ENCODE peak calls at places on chromosomes 7 and 10, in four cellular contexts. E is cardiac muscle cell, R is RWPE1, S is GM23338. Z is an unnamed sample.

GRCh38 chr7:32670105-32670504 is 174.8 kb downstream of the AVL9 start:
- DNase-seq in E (no peak), R (no peak), S (no peak), Z (no peak)

GRCh38 chr10:32141018-32141807 is 85.0 kb upstream of the KIF5B start:
- DNase-seq in E (no peak), R (no peak), S (no peak), Z (no peak)

GRCh38 chr10:70537398-70538194 is 59.0 kb downstream of the PALD1 start:
- DNase-seq in E (peak; percentile 53), R (peak; percentile 27), S (peak; percentile 86), Z (peak; percentile 29)

GRCh38 chr7:139078911-139079310 is 30.6 kb downstream of the ZC3HAV1 start:
- DNase-seq in E (no peak), R (no peak), S (no peak), Z (no peak)

GRCh38 chr10:63671317-63671937 is 150.2 kb downstream of the REEP3 start:
- DNase-seq in E (no peak), R (no peak), S (no peak), Z (no peak)

GRCh38 chr7:85091568-85091928 is 95.3 kb downstream of the SEMA3D start:
- DNase-seq in E (no peak), R (no peak), S (no peak), Z (no peak)

GRCh38 chr10:124290095-124290795 is 128.5 kb downstream of the OAT start:
- DNase-seq in E (no peak), R (no peak), S (no peak), Z (no peak)

GRCh38 chr10:26199841-26200240 is 16.7 kb upstream of the GAD2 start:
- DNase-seq in E (no peak), R (no peak), S (peak; percentile 47), Z (no peak)

GRCh38 chr7:69890081-69890369 is 291.8 kb downstream of the AUTS2 start:
- DNase-seq in E (no peak), R (no peak), S (no peak), Z (no peak)

GRCh38 chr7:69896100-69896499 is 297.8 kb downstream of the AUTS2 start:
- DNase-seq in E (no peak), R (no peak), S (no peak), Z (no peak)

GRCh38 chr7:69892790-69893189 is 294.5 kb downstream of the AUTS2 start:
- DNase-seq in E (no peak), R (no peak), S (no peak), Z (no peak)

GRCh38 chr7:69898189-69898588 is 299.9 kb downstream of the AUTS2 start:
- DNase-seq in E (no peak), R (no peak), S (no peak), Z (no peak)

GRCh38 chr7:69893915-69894314 is 295.6 kb downstream of the AUTS2 start:
- DNase-seq in E (no peak), R (no peak), S (peak; percentile 12), Z (no peak)
- TF ChIP-seq CTCF in E (peak; percentile 40), R (no peak), S (peak; percentile 51), Z (peak; percentile 33)

DNA sequence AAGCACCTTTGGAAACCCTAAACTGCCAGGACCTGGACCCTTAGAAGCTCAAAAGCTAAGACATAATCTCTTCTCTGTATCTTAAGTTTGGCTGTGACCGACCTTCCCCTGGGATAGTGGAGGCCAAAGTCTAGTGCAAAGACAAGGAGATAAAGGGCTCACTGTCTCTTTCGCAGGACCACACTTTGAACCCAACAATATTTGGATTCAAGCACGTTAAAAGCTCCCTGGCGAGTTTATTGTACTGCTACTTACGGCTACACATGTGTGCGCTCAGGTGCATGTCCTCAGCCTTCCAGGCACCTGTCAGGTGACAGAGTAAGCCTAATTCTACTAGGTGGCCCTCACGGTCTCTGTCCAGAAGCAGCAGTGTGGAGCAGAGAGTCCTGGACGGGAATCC is 55.9 kb downstream of the PNLIPRP2 start:
- DNase-seq in E (no peak), R (no peak), S (no peak), Z (no peak)
- TF ChIP-seq CTCF in E (no peak), R (no peak), S (no peak), Z (no peak)

DNA sequence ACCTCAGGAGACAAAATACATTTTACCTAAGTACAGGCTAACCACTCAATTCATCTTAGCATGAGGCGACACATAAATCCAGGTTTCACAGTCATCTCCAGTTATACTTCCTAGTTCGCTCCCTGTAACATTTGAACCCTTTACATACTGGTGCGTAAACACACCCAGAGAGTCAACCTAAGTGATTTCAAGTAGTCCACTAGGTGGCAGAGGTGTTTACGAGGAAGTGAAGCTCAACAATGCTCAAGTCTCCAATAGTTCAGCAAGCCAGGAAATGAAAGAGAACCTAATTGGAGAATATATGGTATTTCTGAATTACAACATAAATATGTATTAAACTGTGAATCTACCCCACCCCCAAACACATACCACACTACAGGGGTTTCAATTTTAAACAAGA is 76.3 kb upstream of the ABCB5 start:
- DNase-seq in E (no peak), R (no peak), S (peak; percentile 84), Z (no peak)
- TF ChIP-seq CTCF in E (no peak), R (no peak), S (peak; percentile 82), Z (no peak)

DNA sequence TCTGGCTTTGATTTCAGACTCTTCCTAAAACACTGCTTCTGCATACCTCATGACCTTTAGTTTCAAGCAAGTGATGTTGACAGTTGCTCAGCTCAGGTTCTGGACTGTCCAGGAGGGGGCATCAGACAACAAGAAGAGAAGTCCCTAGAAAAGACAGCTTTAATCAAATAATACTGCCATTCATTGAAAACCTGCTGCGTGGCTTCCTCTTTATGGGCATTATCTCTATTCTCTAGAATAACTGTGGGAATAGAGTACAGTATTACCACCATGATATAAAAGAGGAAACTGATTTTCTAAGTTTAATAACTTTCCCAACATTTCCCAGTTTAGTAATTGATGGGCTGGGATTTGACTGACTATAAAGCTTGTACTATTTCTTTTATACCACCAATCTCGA is 170.4 kb downstream of the SNX13 start:
- DNase-seq in E (peak; percentile 81), R (peak; percentile 42), S (peak; percentile 87), Z (peak; percentile 41)
- TF ChIP-seq CTCF in E (peak; percentile 82), R (peak; percentile 79), S (peak; percentile 93), Z (peak; percentile 80)

GRCh38 chr7:107982918-107983389 is 20.0 kb downstream of the LAMB1 start:
- DNase-seq in E (no peak), R (no peak), S (no peak), Z (no peak)
- TF ChIP-seq CTCF in E (peak; percentile 32), R (no peak), S (no peak), Z (peak; percentile 37)

GRCh38 chr10:35027567-35027966 is 62.6 kb downstream of the CUL2 start:
- DNase-seq in E (peak; percentile 4), R (no peak), S (peak; percentile 45), Z (no peak)
- TF ChIP-seq CTCF in E (peak; percentile 45), R (peak; percentile 62), S (no peak), Z (peak; percentile 64)

GRCh38 chr7:108118959-108119358 is 11.2 kb downstream of the LAMB4 start:
- DNase-seq in E (no peak), R (no peak), S (peak; percentile 61), Z (no peak)
- TF ChIP-seq CTCF in E (no peak), R (no peak), S (no peak), Z (peak; percentile 16)

GRCh38 chr10:97069026-97069425 is 116.7 kb downstream of the SLIT1 start:
- DNase-seq in E (no peak), R (no peak), S (no peak), Z (no peak)

GRCh38 chr10:97069576-97070362 is 116.0 kb downstream of the SLIT1 start:
- DNase-seq in E (no peak), R (peak; percentile 64), S (no peak), Z (no peak)

GRCh38 chr10:97066877-97067555 is 118.7 kb downstream of the SLIT1 start:
- DNase-seq in E (no peak), R (no peak), S (no peak), Z (no peak)

GRCh38 chr10:97065686-97066679 is 119.8 kb downstream of the SLIT1 start:
- DNase-seq in E (no peak), R (no peak), S (peak; percentile 67), Z (no peak)

GRCh38 chr10:97067716-97068391 is 117.9 kb downstream of the SLIT1 start:
- DNase-seq in E (no peak), R (no peak), S (peak; percentile 68), Z (no peak)
- TF ChIP-seq CTCF in E (no peak), R (no peak), S (peak; percentile 51), Z (peak; percentile 16)

GRCh38 chr10:118036281-118036875 is 10.4 kb downstream of the RAB11FIP2 start:
- DNase-seq in E (no peak), R (no peak), S (no peak), Z (no peak)
- TF ChIP-seq CTCF in E (no peak), R (no peak), S (no peak), Z (no peak)

DNA sequence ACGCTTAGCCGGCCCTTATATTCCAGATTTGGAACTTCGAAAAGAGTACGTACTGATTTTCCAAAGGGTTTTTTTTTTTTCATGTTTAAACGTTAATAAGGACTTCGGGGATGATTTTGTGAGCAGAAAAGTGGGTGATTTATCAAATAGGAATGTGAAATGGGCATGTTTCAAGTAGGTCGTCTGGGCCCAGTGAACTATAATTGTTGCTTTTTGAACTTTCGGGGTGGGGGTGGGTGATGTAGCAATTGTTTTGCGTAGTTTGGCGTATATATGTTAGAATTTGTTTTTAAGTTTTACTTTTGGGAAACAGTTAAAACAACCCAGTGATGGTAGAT is 299 bp upstream of the PBLD start:
- DNase-seq in E (no peak), R (no peak), S (no peak), Z (no peak)
- TF ChIP-seq CTCF in E (no peak), R (peak; percentile 9), S (no peak), Z (no peak)

Z was measured in progenitor cell of endocrine pancreas.